ENCODE peak calls at places on chromosomes 1 and 21, in six cellular contexts. One of them, this sample, is unnamed. For H3K4me1, the result is how much of the 10 kb centered on the place peaks cover.

GRCh38 chr1:95117207-95118018 is at the start of gene TLCD4:
- DNase-seq in SJCRH30: peak
- DNase-seq in CD4-positive, alpha-beta memory T cell: peak
- DNase-seq in fibroblast of lung: peak
- DNase-seq in heart left ventricle: peak
- DNase-seq in IMR-90: peak
- DNase-seq in this sample: peak

GRCh38 chr21:46066843-46067331 is 31.0 kb upstream of the COL6A2 start:
- DNase-seq in fibroblast of lung: peak
- DNase-seq in heart left ventricle: no peak
- DNase-seq in CD4-positive, alpha-beta memory T cell: no peak
- DNase-seq in IMR-90: peak
- DNase-seq in SJCRH30: no peak
- DNase-seq in this sample: peak

GRCh38 chr1:145785481-145785880 is 38.4 kb downstream of the RNF115 start:
- DNase-seq in CD4-positive, alpha-beta memory T cell: no peak
- DNase-seq in SJCRH30: no peak
- DNase-seq in IMR-90: peak
- DNase-seq in heart left ventricle: no peak
- DNase-seq in fibroblast of lung: peak
- DNase-seq in this sample: no peak

GRCh38 chr1:41317356-41317755 is 43.9 kb upstream of the FOXO6 start:
- DNase-seq in CD4-positive, alpha-beta memory T cell: no peak
- DNase-seq in SJCRH30: no peak
- DNase-seq in fibroblast of lung: no peak
- DNase-seq in heart left ventricle: no peak
- DNase-seq in IMR-90: no peak
- DNase-seq in this sample: no peak

GRCh38 chr21:37915941-37916794 is at the start of gene KCNJ6:
- DNase-seq in CD4-positive, alpha-beta memory T cell: no peak
- DNase-seq in fibroblast of lung: peak
- DNase-seq in heart left ventricle: peak
- DNase-seq in IMR-90: peak
- DNase-seq in SJCRH30: no peak
- DNase-seq in this sample: peak

GRCh38 chr1:210232524-210233215 is at the start of gene SERTAD4:
- DNase-seq in SJCRH30: peak
- DNase-seq in CD4-positive, alpha-beta memory T cell: no peak
- DNase-seq in fibroblast of lung: no peak
- DNase-seq in IMR-90: no peak
- DNase-seq in heart left ventricle: peak
- DNase-seq in this sample: peak

GRCh38 chr1:157961805-157962762 is 31.4 kb upstream of the KIRREL1 start:
- DNase-seq in CD4-positive, alpha-beta memory T cell: no peak
- DNase-seq in heart left ventricle: no peak
- DNase-seq in IMR-90: peak
- DNase-seq in fibroblast of lung: peak
- DNase-seq in SJCRH30: peak
- DNase-seq in this sample: no peak

GRCh38 chr1:212488436-212489283 is 55.9 kb downstream of the NENF start:
- DNase-seq in heart left ventricle: no peak
- DNase-seq in CD4-positive, alpha-beta memory T cell: no peak
- DNase-seq in SJCRH30: peak
- DNase-seq in fibroblast of lung: peak
- DNase-seq in IMR-90: peak
- DNase-seq in this sample: no peak

GRCh38 chr1:98839840-98840239 is 164.8 kb downstream of the PLPPR5 start:
- DNase-seq in SJCRH30: no peak
- DNase-seq in heart left ventricle: no peak
- DNase-seq in CD4-positive, alpha-beta memory T cell: no peak
- DNase-seq in IMR-90: peak
- DNase-seq in fibroblast of lung: peak
- DNase-seq in this sample: no peak

GRCh38 chr21:46157987-46158451 is 2.6 kb upstream of the FTCD start:
- DNase-seq in fibroblast of lung: no peak
- DNase-seq in heart left ventricle: peak
- DNase-seq in CD4-positive, alpha-beta memory T cell: no peak
- DNase-seq in IMR-90: no peak
- DNase-seq in SJCRH30: no peak
- DNase-seq in this sample: no peak

GRCh38 chr1:53736290-53736689 is 2.7 kb downstream of the GLIS1 start:
- DNase-seq in SJCRH30: no peak
- DNase-seq in CD4-positive, alpha-beta memory T cell: no peak
- DNase-seq in heart left ventricle: no peak
- DNase-seq in fibroblast of lung: peak
- DNase-seq in IMR-90: peak
- DNase-seq in this sample: no peak

GRCh38 chr1:43564617-43565348 is 34.1 kb downstream of the PTPRF start:
- DNase-seq in fibroblast of lung: no peak
- DNase-seq in SJCRH30: no peak
- DNase-seq in heart left ventricle: no peak
- DNase-seq in CD4-positive, alpha-beta memory T cell: no peak
- DNase-seq in IMR-90: no peak
- DNase-seq in this sample: no peak

GRCh38 chr1:206658264-206658980 is 23.1 kb downstream of the DYRK3 start:
- DNase-seq in fibroblast of lung: no peak
- DNase-seq in SJCRH30: peak
- DNase-seq in CD4-positive, alpha-beta memory T cell: peak
- DNase-seq in IMR-90: no peak
- DNase-seq in heart left ventricle: peak
- DNase-seq in this sample: peak

GRCh38 chr1:201702936-201703335 is 126.0 kb upstream of the IPO9 start:
- DNase-seq in fibroblast of lung: peak
- DNase-seq in heart left ventricle: no peak
- DNase-seq in IMR-90: peak
- DNase-seq in SJCRH30: peak
- DNase-seq in CD4-positive, alpha-beta memory T cell: no peak
- DNase-seq in this sample: no peak

GRCh38 chr21:34782666-34783365 is 114.0 kb downstream of the CLIC6 start:
- DNase-seq in CD4-positive, alpha-beta memory T cell: no peak
- DNase-seq in fibroblast of lung: no peak
- DNase-seq in heart left ventricle: no peak
- DNase-seq in IMR-90: no peak
- DNase-seq in SJCRH30: no peak
- DNase-seq in this sample: no peak

GRCh38 chr1:56436338-56436695 is 143.0 kb downstream of the PLPP3 start:
- DNase-seq in CD4-positive, alpha-beta memory T cell: no peak
- DNase-seq in fibroblast of lung: no peak
- DNase-seq in SJCRH30: no peak
- DNase-seq in IMR-90: no peak
- DNase-seq in heart left ventricle: no peak
- DNase-seq in this sample: no peak

GRCh38 chr21:45109831-45110492 is 35.6 kb downstream of the ADARB1 start:
- DNase-seq in CD4-positive, alpha-beta memory T cell: peak
- DNase-seq in SJCRH30: no peak
- DNase-seq in heart left ventricle: no peak
- DNase-seq in IMR-90: no peak
- DNase-seq in fibroblast of lung: no peak
- DNase-seq in this sample: no peak

GRCh38 chr1:228452194-228453021 is 34.8 kb upstream of the RNF187 start:
- DNase-seq in IMR-90: peak
- DNase-seq in CD4-positive, alpha-beta memory T cell: no peak
- DNase-seq in SJCRH30: peak
- DNase-seq in fibroblast of lung: peak
- DNase-seq in heart left ventricle: no peak
- DNase-seq in this sample: no peak

GRCh38 chr1:157132111-157132510 is 6.1 kb downstream of the ETV3 start:
- DNase-seq in SJCRH30: no peak
- DNase-seq in heart left ventricle: no peak
- DNase-seq in IMR-90: no peak
- DNase-seq in CD4-positive, alpha-beta memory T cell: no peak
- DNase-seq in fibroblast of lung: no peak
- DNase-seq in this sample: no peak

GRCh38 chr1:12433323-12434053 is 184.5 kb downstream of the DHRS3 start:
- DNase-seq in SJCRH30: peak
- DNase-seq in heart left ventricle: peak
- DNase-seq in IMR-90: peak
- DNase-seq in CD4-positive, alpha-beta memory T cell: peak
- DNase-seq in fibroblast of lung: peak
- DNase-seq in this sample: no peak

GRCh38 chr1:23370744-23371710 is 1.4 kb upstream of the ZNF436 start:
- DNase-seq in CD4-positive, alpha-beta memory T cell: no peak
- DNase-seq in IMR-90: no peak
- DNase-seq in heart left ventricle: peak
- DNase-seq in SJCRH30: no peak
- DNase-seq in fibroblast of lung: peak
- DNase-seq in this sample: no peak

GRCh38 chr1:172762087-172762486 is 103.2 kb downstream of the FASLG start:
- DNase-seq in SJCRH30: no peak
- DNase-seq in CD4-positive, alpha-beta memory T cell: no peak
- DNase-seq in IMR-90: no peak
- DNase-seq in fibroblast of lung: no peak
- DNase-seq in heart left ventricle: no peak
- DNase-seq in this sample: no peak
- H3K4me1 ChIP-seq in SJCRH30: under half
- H3K4me1 ChIP-seq in CD4-positive, alpha-beta memory T cell: under half
- H3K4me1 ChIP-seq in IMR-90: under half
- H3K4me1 ChIP-seq in fibroblast of lung: under half
- H3K4me1 ChIP-seq in heart left ventricle: under half
- H3K4me1 ChIP-seq in this sample: under half

DNA sequence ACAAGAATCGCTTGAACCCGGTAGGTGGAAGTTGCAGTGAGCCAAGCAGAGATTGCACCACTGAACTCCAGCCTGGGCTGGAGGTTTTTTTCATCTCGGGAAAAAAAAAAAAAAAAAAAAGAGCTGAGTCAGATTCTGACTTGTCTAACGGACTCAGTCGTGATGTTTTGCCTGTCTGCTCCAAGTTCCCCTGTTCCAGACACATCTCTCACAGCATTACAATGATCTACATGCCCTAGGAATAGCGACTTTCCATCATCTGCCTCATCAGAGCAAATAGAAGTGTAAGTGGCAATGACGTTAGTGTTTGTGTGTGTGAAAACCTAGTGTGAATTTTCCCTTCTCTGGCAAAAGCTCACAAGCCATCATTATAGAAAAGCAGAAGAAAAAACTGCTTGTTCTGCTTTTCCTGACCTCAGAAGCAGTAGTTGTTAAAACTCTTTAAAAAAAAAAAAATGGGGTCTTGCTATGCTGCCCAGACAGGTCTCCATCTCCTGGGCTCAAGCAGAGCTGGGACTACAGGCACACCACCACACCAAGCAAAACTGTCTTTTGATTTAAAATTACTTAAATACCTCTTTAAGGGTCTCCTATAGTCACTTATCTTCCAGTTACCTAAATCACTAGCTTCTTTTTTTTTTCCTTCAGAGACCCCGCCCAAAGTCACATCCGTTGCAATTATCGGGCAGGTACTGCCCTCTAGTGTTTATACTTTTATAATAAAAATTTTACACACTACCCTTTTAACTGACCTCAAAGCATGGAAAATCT is 37.3 kb downstream of the PLEKHO1 start:
- DNase-seq in SJCRH30: peak
- DNase-seq in fibroblast of lung: peak
- DNase-seq in CD4-positive, alpha-beta memory T cell: peak
- DNase-seq in IMR-90: peak
- DNase-seq in heart left ventricle: no peak
- DNase-seq in this sample: no peak
- H3K27ac ChIP-seq in SJCRH30: no peak
- H3K27ac ChIP-seq in fibroblast of lung: peak
- H3K27ac ChIP-seq in CD4-positive, alpha-beta memory T cell: no peak
- H3K27ac ChIP-seq in IMR-90: peak
- H3K27ac ChIP-seq in heart left ventricle: no peak
- H3K27ac ChIP-seq in this sample: peak

DNA sequence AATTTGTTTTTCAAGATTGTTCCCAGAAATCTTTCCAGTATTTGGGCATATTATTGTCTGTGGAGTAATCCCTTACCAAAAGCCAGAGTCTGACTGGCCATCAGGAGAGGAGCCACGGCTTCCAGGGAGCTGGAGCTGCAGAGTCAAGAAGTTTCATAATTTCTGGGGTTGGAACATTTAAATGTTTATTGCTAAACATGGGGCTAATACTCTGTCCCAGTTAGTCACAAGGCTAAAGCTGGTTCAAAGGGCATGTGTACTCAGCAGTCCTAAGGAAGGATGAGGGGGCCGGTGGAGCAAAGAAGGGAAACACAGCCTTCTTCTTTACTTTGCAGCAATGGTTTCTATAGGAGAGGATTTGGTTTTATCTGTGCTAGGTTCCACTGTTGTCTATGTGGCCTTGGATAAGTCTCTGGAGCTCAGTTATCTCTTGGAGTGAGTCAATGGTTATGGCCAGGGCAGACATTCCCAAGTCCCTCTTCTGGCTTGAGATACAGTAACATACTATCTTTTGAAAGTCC is 9.5 kb downstream of the DENND2D start:
- DNase-seq in CD4-positive, alpha-beta memory T cell: no peak
- DNase-seq in fibroblast of lung: peak
- DNase-seq in SJCRH30: no peak
- DNase-seq in IMR-90: peak
- DNase-seq in heart left ventricle: no peak
- DNase-seq in this sample: no peak
- H3K4me1 ChIP-seq in CD4-positive, alpha-beta memory T cell: half or more
- H3K4me1 ChIP-seq in fibroblast of lung: under half
- H3K4me1 ChIP-seq in SJCRH30: under half
- H3K4me1 ChIP-seq in IMR-90: under half
- H3K4me1 ChIP-seq in heart left ventricle: under half
- H3K4me1 ChIP-seq in this sample: half or more

GRCh38 chr1:107061886-107062285 is 5.4 kb downstream of the PRMT6 start:
- DNase-seq in IMR-90: no peak
- DNase-seq in heart left ventricle: no peak
- DNase-seq in fibroblast of lung: no peak
- DNase-seq in CD4-positive, alpha-beta memory T cell: no peak
- DNase-seq in SJCRH30: no peak
- DNase-seq in this sample: no peak
- H3K27ac ChIP-seq in IMR-90: no peak
- H3K27ac ChIP-seq in heart left ventricle: no peak
- H3K27ac ChIP-seq in fibroblast of lung: no peak
- H3K27ac ChIP-seq in CD4-positive, alpha-beta memory T cell: no peak
- H3K27ac ChIP-seq in SJCRH30: no peak
- H3K27ac ChIP-seq in this sample: no peak

GRCh38 chr1:115650961-115651360 is 9.2 kb downstream of the VANGL1 start:
- DNase-seq in CD4-positive, alpha-beta memory T cell: no peak
- DNase-seq in SJCRH30: no peak
- DNase-seq in fibroblast of lung: no peak
- DNase-seq in IMR-90: no peak
- DNase-seq in heart left ventricle: no peak
- DNase-seq in this sample: no peak
- H3K4me1 ChIP-seq in CD4-positive, alpha-beta memory T cell: under half
- H3K4me1 ChIP-seq in SJCRH30: under half
- H3K4me1 ChIP-seq in fibroblast of lung: under half
- H3K4me1 ChIP-seq in IMR-90: under half
- H3K4me1 ChIP-seq in heart left ventricle: half or more
- H3K4me1 ChIP-seq in this sample: under half

GRCh38 chr1:106746448-106747085 is 309.9 kb upstream of the PRMT6 start:
- DNase-seq in IMR-90: no peak
- DNase-seq in CD4-positive, alpha-beta memory T cell: no peak
- DNase-seq in heart left ventricle: no peak
- DNase-seq in SJCRH30: peak
- DNase-seq in fibroblast of lung: peak
- DNase-seq in this sample: no peak
- H3K27ac ChIP-seq in IMR-90: no peak
- H3K27ac ChIP-seq in CD4-positive, alpha-beta memory T cell: no peak
- H3K27ac ChIP-seq in heart left ventricle: no peak
- H3K27ac ChIP-seq in SJCRH30: no peak
- H3K27ac ChIP-seq in fibroblast of lung: no peak
- H3K27ac ChIP-seq in this sample: no peak